ENCODE peak calls at places on chromosome 20, in four cellular contexts. O, J, Z and U are unnamed samples. For H3K27me3, the result is how much of the 10 kb centered on the place peaks cover.

GRCh38 chr20:20273281-20273680 is 94.6 kb upstream of the INSM1 start:
- DNase-seq in Z (no peak), J (no peak), O (no peak), U (no peak)

GRCh38 chr20:11387189-11387754 is 530.4 kb upstream of the BTBD3 start:
- DNase-seq in J (no peak), Z (no peak), O (no peak), U (no peak)

GRCh38 chr20:8244637-8245036 is 112.6 kb downstream of the PLCB1 start:
- DNase-seq in O (peak), Z (peak), J (peak), U (no peak)

GRCh38 chr20:49052334-49052733 is 6.2 kb downstream of the CSE1L start:
- DNase-seq in Z (no peak), O (no peak), J (peak), U (no peak)

GRCh38 chr20:23479043-23479442 is 11.9 kb upstream of the CST8 start:
- DNase-seq in Z (no peak), J (no peak), O (no peak), U (no peak)

GRCh38 chr20:2585811-2586210 is 49.4 kb downstream of the TMC2 start:
- DNase-seq in O (no peak), J (no peak), Z (no peak), U (no peak)

GRCh38 chr20:47202765-47203667 is 153.5 kb downstream of the ZMYND8 start:
- DNase-seq in Z (no peak), J (peak), O (no peak), U (no peak)

GRCh38 chr20:37571033-37571432 is 43.4 kb upstream of the BLCAP start:
- DNase-seq in J (no peak), O (no peak), Z (no peak), U (no peak)

GRCh38 chr20:21100590-21101452 is 5.3 kb downstream of the LINC00237 start:
- DNase-seq in O (no peak), Z (no peak), J (no peak), U (no peak)

GRCh38 chr20:54649511-54649962 is 174.1 kb downstream of the DOK5 start:
- DNase-seq in O (peak), Z (peak), J (peak), U (no peak)

GRCh38 chr20:54062812-54063280 is 7.5 kb downstream of the BCAS1 start:
- DNase-seq in J (peak), O (no peak), Z (no peak), U (no peak)

GRCh38 chr20:21027569-21027968 is 78.6 kb downstream of the LINC00237 start:
- DNase-seq in Z (no peak), J (peak), O (no peak), U (no peak)

GRCh38 chr20:6829510-6830116 is 62.1 kb downstream of the BMP2 start:
- DNase-seq in Z (no peak), J (peak), O (no peak), U (no peak)

GRCh38 chr20:58595167-58595566 is 55.9 kb upstream of the STX16 start:
- DNase-seq in J (no peak), O (no peak), Z (no peak), U (no peak)

GRCh38 chr20:16662462-16662861 is 67.4 kb upstream of the SNRPB2 start:
- DNase-seq in J (no peak), Z (no peak), O (no peak), U (no peak)

GRCh38 chr20:46282669-46283068 is 25.6 kb downstream of the CDH22 start:
- DNase-seq in Z (no peak), O (no peak), J (no peak), U (no peak)

GRCh38 chr20:8094845-8095244 is 37.2 kb upstream of the PLCB1 start:
- DNase-seq in Z (no peak), O (no peak), J (peak), U (no peak)

GRCh38 chr20:60211618-60212463 is 253.6 kb downstream of the CDH26 start:
- DNase-seq in O (no peak), Z (no peak), J (no peak), U (no peak)

GRCh38 chr20:848218-848617 is 14.7 kb downstream of the FAM110A start:
- DNase-seq in J (no peak), Z (no peak), O (no peak), U (no peak)

GRCh38 chr20:39874049-39874893 is 814.8 kb downstream of the MAFB start:
- DNase-seq in O (peak), J (peak), Z (peak), U (no peak)
- H3K4me3 ChIP-seq in O (no peak), J (no peak), Z (no peak), U (no peak)

GRCh38 chr20:63418617-63419016 is 53.8 kb downstream of the KCNQ2 start:
- DNase-seq in Z (no peak), J (no peak), O (no peak), U (no peak)

GRCh38 chr20:63416109-63416430 is 54.9 kb upstream of the CHRNA4 start:
- DNase-seq in Z (no peak), O (no peak), J (no peak), U (no peak)

GRCh38 chr20:63419299-63419698 is 53.2 kb downstream of the KCNQ2 start:
- DNase-seq in J (no peak), Z (no peak), O (no peak), U (no peak)

GRCh38 chr20:63416631-63417030 is 55.5 kb upstream of the CHRNA4 start:
- DNase-seq in J (no peak), O (no peak), Z (no peak), U (no peak)

GRCh38 chr20:63417213-63418120 is 55.0 kb downstream of the KCNQ2 start:
- DNase-seq in Z (no peak), O (no peak), J (no peak), U (no peak)
- H3K27me3 ChIP-seq in Z (half or more), O (under half), J (half or more), U (half or more)

GRCh38 chr20:35318502-35319157 is 26.4 kb upstream of the FAM83C start:
- DNase-seq in J (peak), O (peak), Z (no peak), U (no peak)
- TF ChIP-seq POLR2A in J (no peak), O (no peak), Z (no peak), U (peak)

DNA sequence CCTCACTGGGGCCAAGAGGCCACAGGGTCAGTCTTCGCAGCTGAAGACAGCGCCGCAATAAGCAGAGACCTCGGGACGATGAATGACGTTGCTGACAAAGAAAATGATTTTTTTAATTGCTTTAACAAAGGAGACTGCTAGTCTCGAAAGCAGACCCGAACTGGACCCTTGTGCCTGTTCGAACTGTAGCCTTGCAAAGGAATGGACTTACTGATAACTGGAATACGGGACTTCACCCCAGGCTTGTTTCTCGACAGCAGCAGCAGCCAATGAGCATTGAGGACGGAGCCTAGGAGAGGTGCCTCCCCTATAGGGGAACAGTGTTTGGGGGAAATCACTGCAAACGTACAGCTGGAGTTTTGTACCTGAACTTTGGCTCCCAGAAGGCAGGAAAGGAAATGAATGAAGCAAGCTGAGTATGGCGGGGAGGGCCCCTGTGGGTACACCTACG is 1.3 kb upstream of the TAF4 start:
- DNase-seq in O (no peak), J (peak), Z (peak), U (no peak)
- H3K4me3 ChIP-seq in O (peak), J (peak), Z (peak), U (peak)

DNA sequence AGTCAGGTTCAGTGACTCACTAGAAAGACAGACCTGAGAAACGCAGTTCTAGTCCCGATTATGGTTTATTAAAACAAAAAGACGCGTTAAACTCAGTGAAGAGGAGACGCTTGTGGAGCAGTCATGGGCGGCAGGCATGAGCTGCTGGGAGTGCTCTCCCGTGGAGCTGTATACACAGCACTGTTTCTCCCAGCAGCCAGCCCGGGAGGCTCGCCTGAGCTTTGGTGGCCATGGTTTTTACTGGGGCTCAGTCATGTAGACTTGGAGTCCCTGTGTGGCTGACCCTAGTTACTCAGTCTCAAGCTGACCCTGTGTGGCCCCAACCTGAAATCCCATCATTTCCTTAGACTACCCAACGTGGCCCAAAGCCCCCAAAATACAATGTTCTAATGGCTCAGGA is 41.2 kb upstream of the BHLHE23 start:
- DNase-seq in Z (no peak), J (no peak), O (no peak), U (no peak)
- H3K27me3 ChIP-seq in Z (half or more), J (under half), O (under half), U (under half)

GRCh38 chr20:32482251-32483220 is 102.6 kb downstream of the NOL4L start:
- DNase-seq in O (no peak), J (no peak), Z (no peak), U (no peak)
- TF ChIP-seq POLR2A in O (no peak), J (peak), Z (no peak), U (no peak)

DNA sequence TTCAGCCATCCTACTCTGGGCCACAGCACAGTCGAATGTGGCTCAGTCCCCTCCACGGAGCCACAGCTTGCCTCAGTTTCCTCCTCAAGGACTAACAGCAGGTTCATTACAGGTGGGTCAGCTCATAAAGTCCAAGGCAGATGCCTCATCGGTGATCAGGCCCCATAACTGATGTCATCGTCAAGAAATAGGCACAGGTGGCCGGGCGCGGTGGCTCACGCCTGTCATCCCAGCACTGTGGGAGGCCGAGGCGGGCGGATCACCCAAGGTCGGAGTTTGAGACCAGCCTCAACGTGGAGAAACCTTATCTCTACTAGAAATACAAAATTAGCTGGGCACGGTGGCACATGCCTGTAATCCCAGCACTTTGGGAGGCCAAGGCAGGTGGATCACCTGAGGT is 3.4 kb downstream of the UCKL1 start:
- DNase-seq in O (no peak), Z (no peak), J (no peak), U (no peak)
- H3K4me3 ChIP-seq in O (no peak), Z (no peak), J (no peak), U (no peak)

GRCh38 chr20:63173552-63174191 is 42.3 kb downstream of the YTHDF1 start:
- DNase-seq in J (peak), O (no peak), Z (no peak), U (no peak)
- H3K27me3 ChIP-seq in J (under half), O (half or more), Z (half or more), U (half or more)

DNA sequence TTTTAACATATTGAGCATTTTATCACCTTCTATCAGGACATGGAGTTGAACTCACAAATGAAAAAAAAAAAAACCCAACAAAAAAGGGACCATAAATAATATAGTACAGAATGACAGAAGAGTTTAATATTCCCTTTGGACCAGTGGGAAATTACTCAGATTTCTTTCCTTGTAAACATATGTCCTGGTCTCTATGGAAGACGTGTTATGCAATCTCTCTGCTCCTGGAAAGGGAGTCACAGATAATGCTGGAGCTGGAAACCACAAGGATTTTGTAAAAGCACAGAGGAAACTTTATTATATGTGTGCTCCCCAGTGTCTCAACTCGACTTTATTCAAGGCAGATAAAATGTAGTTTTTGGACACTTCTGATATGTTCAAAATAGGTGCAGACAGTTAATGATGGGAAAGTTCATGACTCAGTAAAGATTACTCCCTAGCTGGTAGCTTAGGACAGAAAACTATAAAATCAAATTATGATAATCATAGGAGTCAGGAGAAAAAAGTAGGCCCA is 88.1 kb upstream of the ZFP64 start:
- DNase-seq in O (no peak), J (no peak), Z (no peak), U (no peak)
- TF ChIP-seq POLR2A in O (no peak), J (no peak), Z (no peak), U (no peak)